ENCODE peak calls at places on chromosomes 11 and 22, in eight cellular contexts. J is mesendoderm, H is endodermal cell, C is neural progenitor cell, K is IMR-90, P is HCT116, Y is K562, W is Karpas-422. Z is an unnamed sample. For H3K27me3, the result is how much of the 10 kb centered on the place peaks cover.

GRCh38 chr22:20550057-20550817 is 42.8 kb downstream of the MED15 start:
- DNase-seq in J (no peak), H (no peak), C (no peak), K (no peak), P (no peak), Y (no peak), W (no peak), Z (no peak)

GRCh38 chr11:6737872-6738466 is 33.8 kb downstream of the OR2AG2 start:
- DNase-seq in J (peak), H (peak), C (peak), K (peak), P (peak), Y (peak), W (peak), Z (no peak)

GRCh38 chr11:12239396-12240298 is 129.3 kb downstream of the MICAL2 start:
- DNase-seq in J (no peak), H (no peak), C (no peak), K (peak), P (no peak), Y (no peak), W (no peak), Z (no peak)

GRCh38 chr11:120750647-120751419 is 239.3 kb downstream of the GRIK4 start:
- DNase-seq in J (no peak), H (no peak), C (no peak), K (no peak), P (no peak), Y (no peak), W (no peak), Z (no peak)

GRCh38 chr11:112773256-112773655 is 188.0 kb upstream of the NCAM1 start:
- DNase-seq in J (no peak), H (no peak), C (no peak), K (no peak), P (no peak), Y (no peak), W (no peak), Z (no peak)

GRCh38 chr11:94025695-94026394 is 4.7 kb downstream of the HEPHL1 start:
- DNase-seq in J (no peak), H (no peak), C (no peak), K (peak), P (no peak), Y (no peak), W (peak), Z (no peak)

GRCh38 chr11:76609736-76610370 is 60.7 kb downstream of the LRRC32 start:
- DNase-seq in J (no peak), H (peak), C (no peak), K (no peak), P (no peak), Y (no peak), W (no peak), Z (no peak)

GRCh38 chr22:22432479-22432878 is 76.1 kb downstream of the ZNF280B start:
- DNase-seq in J (no peak), H (no peak), C (no peak), K (no peak), P (no peak), Y (no peak), W (no peak), Z (no peak)

GRCh38 chr11:50088231-50088630 is 55.6 kb downstream of the OR4C45 start:
- DNase-seq in J (no peak), H (no peak), C (no peak), K (no peak), P (no peak), Y (no peak), W (no peak), Z (no peak)

GRCh38 chr11:121630041-121630440 is 177.3 kb upstream of the SORL1-AS1 start:
- DNase-seq in J (no peak), H (no peak), C (no peak), K (peak), P (no peak), Y (no peak), W (no peak), Z (no peak)

DNA sequence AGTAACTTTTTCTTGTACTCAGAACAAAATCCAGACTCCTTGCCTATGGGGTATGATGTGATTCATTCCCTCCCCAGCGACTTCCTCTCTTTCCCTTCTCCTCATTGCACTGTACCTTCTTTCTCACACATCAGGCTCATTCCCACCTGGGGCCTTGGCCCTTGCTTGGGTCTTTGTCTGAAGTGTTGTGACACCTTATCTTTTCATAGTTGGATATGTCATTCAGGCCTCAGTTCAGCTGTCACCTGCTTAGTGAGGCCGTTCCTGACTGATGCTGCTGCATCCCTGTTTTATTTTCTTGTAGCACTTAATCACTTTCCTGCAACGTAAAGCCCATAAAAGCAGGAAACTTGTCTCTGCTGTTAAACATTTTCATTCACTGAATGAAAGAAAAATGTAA is 39.9 kb downstream of the ZDHHC13 start:
- DNase-seq in J (no peak), H (no peak), C (no peak), K (no peak), P (no peak), Y (no peak), W (no peak), Z (no peak)
- H3K4me3 ChIP-seq in J (no peak), H (no peak), C (no peak), K (no peak), P (no peak), Y (no peak), W (no peak), Z (no peak)

GRCh38 chr11:33373636-33374035 is 116.5 kb downstream of the HIPK3 start:
- DNase-seq in J (no peak), H (no peak), C (no peak), K (peak), P (no peak), Y (no peak), W (no peak), Z (no peak)

GRCh38 chr11:33368931-33369330 is 111.8 kb downstream of the HIPK3 start:
- DNase-seq in J (no peak), H (no peak), C (no peak), K (no peak), P (no peak), Y (no peak), W (no peak), Z (no peak)

GRCh38 chr11:33366918-33367317 is 109.7 kb downstream of the HIPK3 start:
- DNase-seq in J (no peak), H (no peak), C (no peak), K (no peak), P (no peak), Y (no peak), W (peak), Z (no peak)

GRCh38 chr11:33375236-33375635 is 118.1 kb downstream of the HIPK3 start:
- DNase-seq in J (no peak), H (peak), C (no peak), K (no peak), P (no peak), Y (no peak), W (no peak), Z (no peak)

GRCh38 chr11:33371049-33371448 is 113.9 kb downstream of the HIPK3 start:
- DNase-seq in J (no peak), H (no peak), C (no peak), K (no peak), P (no peak), Y (peak), W (no peak), Z (no peak)
- H3K9ac ChIP-seq in J (no peak), H (no peak), C (no peak), K (no peak), P (no peak), Y (no peak), W (no peak), Z (no peak)

DNA sequence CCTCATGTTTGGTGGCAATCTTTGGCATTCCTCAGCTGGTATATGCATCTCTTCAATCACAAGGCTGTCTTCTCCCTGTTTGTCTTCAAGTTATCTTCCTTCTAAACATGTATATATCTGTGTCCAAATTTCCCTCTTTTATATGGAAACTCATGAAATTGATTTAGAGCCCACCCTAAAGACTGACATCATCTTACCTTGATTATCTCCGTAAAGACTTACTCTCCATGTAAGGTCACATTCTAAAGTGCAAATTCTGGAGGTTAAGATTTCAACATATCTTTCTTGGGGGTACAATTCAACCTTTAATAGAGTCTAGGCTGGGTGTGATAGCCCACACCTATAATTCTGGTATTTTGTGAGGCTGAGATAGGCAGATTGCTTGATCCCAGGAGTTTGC is 215.8 kb upstream of the LRRC4C start:
- DNase-seq in J (no peak), H (no peak), C (no peak), K (no peak), P (no peak), Y (no peak), W (no peak), Z (no peak)
- H3K27me3 ChIP-seq in J (under half), H (under half), C (under half), K (under half), P (under half), Y (under half), W (under half), Z (under half)

GRCh38 chr11:79304599-79305212 is 136.1 kb downstream of the TENM4 start:
- DNase-seq in J (no peak), H (no peak), C (no peak), K (no peak), P (no peak), Y (no peak), W (no peak), Z (no peak)
- H3K4me3 ChIP-seq in J (no peak), H (no peak), C (no peak), K (no peak), P (no peak), Y (no peak), W (no peak), Z (no peak)

DNA sequence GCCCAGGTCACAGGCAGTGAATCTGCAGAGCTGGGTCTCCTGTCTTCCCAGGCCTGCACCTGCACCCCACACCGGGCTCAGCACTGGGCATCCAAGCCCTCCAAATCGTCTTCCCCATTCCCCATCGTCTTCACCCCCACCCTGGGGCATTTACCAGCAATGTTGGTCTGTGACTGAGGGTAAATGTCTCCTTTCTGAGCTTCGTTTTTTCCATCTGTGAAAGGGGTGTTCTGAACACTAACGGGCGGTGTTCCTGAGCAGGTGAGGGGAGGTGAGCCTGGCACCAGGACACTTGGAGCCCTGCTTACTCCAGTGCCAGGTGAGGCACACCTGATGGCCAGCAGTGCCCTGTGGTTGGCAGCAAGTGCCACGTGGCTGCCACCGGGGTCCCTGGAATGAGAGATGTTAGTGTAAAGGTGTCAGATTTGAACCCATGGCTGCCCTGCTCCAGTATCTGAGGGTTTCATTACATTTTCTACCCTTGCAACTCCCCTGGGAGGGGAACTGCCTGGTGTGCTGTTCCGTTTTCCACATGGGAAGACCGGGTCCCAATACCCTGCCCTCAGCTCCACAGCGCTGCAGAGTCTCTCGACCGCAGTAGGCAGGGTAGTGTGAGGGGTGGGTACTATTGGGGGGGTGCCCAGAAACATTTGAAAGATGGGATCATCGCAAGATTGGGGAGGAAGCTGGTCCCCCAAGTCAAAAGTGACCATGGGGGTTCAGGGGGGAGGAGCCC is 1.9 kb downstream of the CDC42EP1 start:
- DNase-seq in J (no peak), H (no peak), C (no peak), K (no peak), P (no peak), Y (no peak), W (no peak), Z (no peak)
- H3K9ac ChIP-seq in J (peak), H (peak), C (no peak), K (peak), P (peak), Y (peak), W (no peak), Z (peak)

GRCh38 chr11:125768256-125769046 is 10.2 kb downstream of the PATE2 start:
- DNase-seq in J (peak), H (no peak), C (no peak), K (no peak), P (no peak), Y (no peak), W (no peak), Z (no peak)
- H3K27me3 ChIP-seq in J (under half), H (under half), C (under half), K (under half), P (half or more), Y (under half), W (under half), Z (under half)

DNA sequence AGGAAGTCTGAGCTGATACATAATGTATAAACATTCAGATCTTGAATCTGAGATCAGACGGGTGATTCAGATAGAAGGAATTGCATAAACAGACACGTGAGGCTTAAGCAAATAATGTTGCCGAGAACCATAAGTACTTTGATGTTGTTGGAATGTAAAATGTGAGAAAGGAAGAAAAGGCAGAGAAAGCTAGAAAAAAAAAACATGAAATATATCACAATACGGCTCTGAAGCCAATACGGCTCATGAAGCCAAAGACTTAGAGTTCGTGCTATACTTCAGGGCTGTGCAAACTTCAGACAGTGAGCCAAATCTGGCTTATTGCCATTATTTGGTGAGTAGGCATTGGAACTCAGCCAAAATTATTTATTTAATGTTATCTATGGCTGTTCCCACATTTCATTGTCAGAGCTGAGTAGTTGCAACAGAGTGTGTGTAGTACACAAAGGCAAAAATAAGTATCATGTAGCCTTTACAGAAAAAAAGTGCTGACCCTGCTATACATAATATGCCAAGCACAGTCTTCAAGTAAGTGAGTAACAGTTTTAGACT is 673.3 kb downstream of the CNTN5 start:
- DNase-seq in J (no peak), H (no peak), C (no peak), K (peak), P (no peak), Y (no peak), W (no peak), Z (no peak)
- H3K4me3 ChIP-seq in J (no peak), H (no peak), C (no peak), K (peak), P (no peak), Y (no peak), W (no peak), Z (no peak)

GRCh38 chr11:9301720-9302119 is 12.7 kb downstream of the TMEM41B start:
- DNase-seq in J (no peak), H (no peak), C (no peak), K (no peak), P (no peak), Y (no peak), W (no peak), Z (no peak)

GRCh38 chr11:9304178-9304577 is 10.2 kb downstream of the TMEM41B start:
- DNase-seq in J (no peak), H (no peak), C (no peak), K (no peak), P (no peak), Y (no peak), W (no peak), Z (no peak)

GRCh38 chr11:9302448-9302847 is 11.9 kb downstream of the TMEM41B start:
- DNase-seq in J (no peak), H (no peak), C (no peak), K (peak), P (no peak), Y (no peak), W (no peak), Z (no peak)
- H3K9ac ChIP-seq in J (no peak), H (no peak), C (no peak), K (no peak), P (no peak), Y (no peak), W (no peak), Z (no peak)

GRCh38 chr11:33451364-33451763 is 194.2 kb downstream of the HIPK3 start:
- DNase-seq in J (no peak), H (no peak), C (no peak), K (no peak), P (no peak), Y (no peak), W (no peak), Z (no peak)

GRCh38 chr11:33445761-33446161 is 188.6 kb downstream of the HIPK3 start:
- DNase-seq in J (no peak), H (no peak), C (no peak), K (peak), P (no peak), Y (no peak), W (no peak), Z (no peak)

GRCh38 chr11:33444835-33445594 is 187.8 kb downstream of the HIPK3 start:
- DNase-seq in J (no peak), H (no peak), C (no peak), K (peak), P (no peak), Y (no peak), W (no peak), Z (no peak)

GRCh38 chr11:33449798-33450197 is 192.6 kb downstream of the HIPK3 start:
- DNase-seq in J (no peak), H (no peak), C (no peak), K (peak), P (no peak), Y (no peak), W (no peak), Z (no peak)

DNA sequence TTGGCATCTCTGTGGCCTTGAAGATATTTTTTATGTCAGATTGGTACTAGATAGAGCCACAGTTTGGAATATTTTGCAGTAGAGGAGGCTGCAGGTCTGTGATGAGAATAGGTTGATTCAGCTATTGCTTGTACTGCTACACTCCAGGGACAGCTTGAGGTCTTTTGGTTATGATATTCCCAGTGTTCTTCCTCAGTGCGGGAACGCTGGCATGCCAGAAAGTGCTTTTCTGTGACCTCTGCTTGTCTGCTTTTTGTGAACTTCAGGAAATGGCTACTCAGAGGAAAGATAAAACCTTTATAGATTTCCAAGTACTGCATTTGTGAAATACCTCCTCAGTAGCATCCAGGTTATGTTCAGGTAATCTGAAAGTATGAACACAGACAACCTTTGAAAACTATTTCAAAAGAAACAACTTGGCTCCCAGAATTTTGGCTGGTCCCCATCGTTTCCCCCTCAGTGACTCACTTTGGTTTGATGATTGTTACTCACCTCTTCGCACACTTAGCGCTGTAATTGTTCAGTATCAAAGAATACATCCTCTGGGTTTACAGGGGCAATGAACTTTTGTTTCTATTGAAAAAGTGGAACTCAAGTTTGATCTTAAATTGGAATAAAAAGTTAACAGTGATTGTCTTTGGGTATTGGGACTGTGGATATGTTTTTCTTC is 191.4 kb downstream of the HIPK3 start:
- DNase-seq in J (no peak), H (no peak), C (no peak), K (peak), P (no peak), Y (no peak), W (no peak), Z (no peak)
- H3K27me3 ChIP-seq in J (under half), H (under half), C (under half), K (under half), P (under half), Y (under half), W (under half), Z (under half)